ENCODE peak calls at places on chromosomes 4 and X, in five cellular contexts. Y, C, W, J and H are unnamed samples.

GRCh38 chr4:76435689-76436176 is 704 bp downstream of the SHROOM3 start:
- DNase-seq in J (peak; percentile 63), C (no peak), W (no peak), Y (no peak), H (no peak)

GRCh38 chr4:163554870-163555465 is 60.5 kb downstream of the TMA16 start:
- DNase-seq in J (no peak), Y (peak; percentile 53), C (no peak), W (peak; percentile 56), H (no peak)

GRCh38 chrX:30521440-30522182 is 56.0 kb downstream of the TASL start:
- DNase-seq in C (no peak), J (peak; percentile 25), W (peak; percentile 15), Y (peak; percentile 78), H (no peak)

GRCh38 chr4:2364654-2365053 is 53.8 kb downstream of the ZFYVE28 start:
- DNase-seq in Y (peak; percentile 52), C (no peak), W (peak; percentile 36), J (no peak), H (no peak)

GRCh38 chr4:87982446-87982845 is 6.9 kb downstream of the SPP1 start:
- DNase-seq in W (no peak), Y (peak; percentile 48), J (peak; percentile 55), C (no peak), H (no peak)

GRCh38 chrX:115690554-115691216 is 129.7 kb downstream of the PLS3 start:
- DNase-seq in C (peak; percentile 21), Y (peak; percentile 91), W (peak; percentile 90), J (peak; percentile 91), H (peak; percentile 0)

GRCh38 chr4:48133668-48134444 is at the start of gene TXK:
- DNase-seq in Y (no peak), W (peak; percentile 51), J (no peak), C (no peak), H (no peak)

GRCh38 chr4:165864228-165864627 is 8.8 kb upstream of the TLL1 start:
- DNase-seq in C (no peak), J (peak; percentile 16), Y (peak; percentile 17), W (no peak), H (no peak)

GRCh38 chr4:163493643-163494359 is 689 bp upstream of the TMA16 start:
- DNase-seq in Y (no peak), C (no peak), J (no peak), W (no peak), H (no peak)

GRCh38 chrX:53317365-53318069 is 36.1 kb upstream of the IQSEC2 start:
- DNase-seq in J (peak; percentile 76), Y (peak; percentile 52), C (peak; percentile 35), W (peak; percentile 56), H (peak; percentile 12)

GRCh38 chr4:17063870-17064269 is 165.4 kb upstream of the LDB2 start:
- DNase-seq in Y (peak; percentile 63), W (peak; percentile 61), C (no peak), J (no peak), H (no peak)

GRCh38 chr4:112189754-112190153 is 41.8 kb upstream of the AP1AR start:
- DNase-seq in C (no peak), Y (peak; percentile 34), W (peak; percentile 70), J (no peak), H (no peak)

GRCh38 chr4:151250706-151251105 is 26.3 kb upstream of the PRSS48 start:
- DNase-seq in W (no peak), J (peak; percentile 83), Y (no peak), C (no peak), H (no peak)

GRCh38 chr4:22129454-22130075 is 181.0 kb upstream of the KCNIP4 start:
- DNase-seq in Y (peak; percentile 56), J (peak; percentile 69), C (no peak), W (peak; percentile 47), H (no peak)

GRCh38 chr4:124737619-124738018 is 25.1 kb upstream of the ANKRD50 start:
- DNase-seq in Y (peak; percentile 62), J (no peak), W (no peak), C (no peak), H (no peak)

GRCh38 chr4:146435962-146436361 is 85.8 kb downstream of the SLC10A7 start:
- DNase-seq in W (no peak), C (no peak), J (no peak), Y (no peak), H (no peak)

GRCh38 chr4:75671802-75672421 is 1.3 kb downstream of the G3BP2 start:
- DNase-seq in W (no peak), Y (peak; percentile 8), C (no peak), J (no peak), H (no peak)

GRCh38 chr4:157143365-157143764 is 67.4 kb downstream of the GLRB start:
- DNase-seq in C (no peak), W (no peak), Y (peak; percentile 13), J (no peak), H (no peak)

GRCh38 chr4:153781717-153782416 is 7.0 kb downstream of the SFRP2 start:
- DNase-seq in C (no peak), W (peak; percentile 60), Y (peak; percentile 43), J (peak; percentile 61), H (no peak)

GRCh38 chr4:173318648-173319211 is 15.4 kb downstream of the HMGB2 start:
- DNase-seq in W (peak; percentile 70), Y (peak; percentile 78), J (no peak), C (no peak), H (no peak)

GRCh38 chrX:7586126-7586525 is 256.8 kb upstream of the VCX start:
- DNase-seq in J (peak; percentile 38), Y (peak; percentile 52), W (peak; percentile 39), C (no peak), H (no peak)

GRCh38 chr4:5874811-5875465 is 17.9 kb downstream of the CRMP1 start:
- DNase-seq in J (peak; percentile 59), Y (peak; percentile 11), C (no peak), W (peak; percentile 50), H (no peak)

GRCh38 chrX:1481636-1482529 is 29.2 kb upstream of the ASMTL start:
- DNase-seq in Y (peak; percentile 90), J (peak; percentile 62), C (no peak), W (peak; percentile 97), H (no peak)

GRCh38 chr4:16669036-16669435 is 229.4 kb downstream of the LDB2 start:
- DNase-seq in W (peak; percentile 54), C (no peak), J (no peak), Y (no peak), H (no peak)

GRCh38 chr4:112403072-112403945 is 106.1 kb downstream of the ALPK1 start:
- DNase-seq in C (no peak), W (peak; percentile 9), Y (no peak), J (peak; percentile 83), H (no peak)

GRCh38 chr4:139530833-139531427 is 25.1 kb downstream of the SETD7 start:
- DNase-seq in C (no peak), J (peak; percentile 71), W (peak; percentile 63), Y (peak; percentile 61), H (peak; percentile 44)

GRCh38 chrX:45445745-45446412 is 245.2 kb upstream of the DIPK2B start:
- DNase-seq in J (no peak), W (peak; percentile 73), C (no peak), Y (peak; percentile 82), H (no peak)

GRCh38 chr4:22514001-22514400 is 1.9 kb downstream of the ADGRA3 start:
- DNase-seq in W (peak; percentile 55), C (no peak), Y (peak; percentile 68), J (no peak), H (no peak)

GRCh38 chrX:40011483-40012038 is 86.2 kb downstream of the BCOR start:
- DNase-seq in J (no peak), C (no peak), Y (no peak), W (no peak), H (no peak)

GRCh38 chrX:110143454-110144210 is 140.7 kb downstream of the TMEM164 start:
- DNase-seq in C (no peak), J (no peak), W (no peak), Y (no peak), H (no peak)

GRCh38 chr4:94431388-94431787 is 20.4 kb upstream of the PDLIM5 start:
- DNase-seq in C (no peak), W (no peak), Y (no peak), J (no peak), H (no peak)

GRCh38 chr4:6763330-6763851 is 19.1 kb upstream of the KIAA0232 start:
- DNase-seq in Y (no peak), J (no peak), C (no peak), W (no peak), H (no peak)

GRCh38 chr4:83234902-83235644 is 49.5 kb downstream of the COQ2 start:
- DNase-seq in W (no peak), Y (no peak), J (no peak), C (no peak), H (no peak)